ENCODE peak calls at places on chromosomes 4 and X, in seven cellular contexts. D is fibroblast of pulmonary artery, F is tibial nerve, U is fibroblast of lung, V is tibial artery, A is lower leg skin, H is transverse colon. Z is an unnamed sample.

GRCh38 chr4:16603178-16603577 is 295.3 kb downstream of the LDB2 start:
- DNase-seq in H (no peak), A (no peak), U (no peak), F (no peak), D (no peak), V (no peak), Z (no peak)

GRCh38 chrX:38052096-38052495 is 45.7 kb downstream of the SYTL5 start:
- DNase-seq in U (peak; percentile 90), D (peak; percentile 83), A (no peak), H (no peak), F (no peak), V (no peak), Z (peak; percentile 70)

GRCh38 chrX:148588649-148589310 is 88.4 kb downstream of the AFF2 start:
- DNase-seq in V (no peak), H (no peak), F (no peak), A (no peak), D (no peak), U (no peak), Z (peak; percentile 18)

GRCh38 chrX:74492720-74493201 is 71.5 kb downstream of the SLC16A2 start:
- DNase-seq in D (peak; percentile 1), A (no peak), H (no peak), U (no peak), V (no peak), F (no peak), Z (no peak)

GRCh38 chr4:101284546-101284945 is 62.8 kb downstream of the PPP3CA start:
- DNase-seq in U (peak; percentile 19), A (no peak), H (no peak), D (peak; percentile 83), F (no peak), V (no peak), Z (peak; percentile 62)

GRCh38 chr4:10239982-10240654 is 123.5 kb upstream of the WDR1 start:
- DNase-seq in A (no peak), D (peak; percentile 18), V (no peak), H (no peak), F (no peak), U (no peak), Z (no peak)

GRCh38 chrX:135463937-135464336 is 42.2 kb downstream of the SMIM10L2A start:
- DNase-seq in D (peak; percentile 17), F (no peak), A (no peak), H (no peak), U (peak; percentile 1), V (no peak), Z (peak; percentile 28)

GRCh38 chr4:87243426-87244053 is 23.1 kb upstream of the KLHL8 start:
- DNase-seq in U (peak; percentile 12), V (no peak), H (no peak), A (no peak), F (no peak), D (no peak), Z (no peak)

GRCh38 chr4:77220841-77221613 is 64.0 kb downstream of the CCNG2 start:
- DNase-seq in A (no peak), D (peak; percentile 86), U (peak; percentile 48), F (no peak), V (peak; percentile 24), H (no peak), Z (peak; percentile 74)

GRCh38 chr4:72302981-72303704 is 265.9 kb downstream of the ADAMTS3 start:
- DNase-seq in D (peak; percentile 56), F (no peak), U (peak; percentile 50), A (no peak), V (no peak), H (peak; percentile 13), Z (peak; percentile 67)

GRCh38 chr4:118905546-118905945 is 16.9 kb downstream of the SYNPO2 start:
- DNase-seq in D (peak; percentile 52), A (no peak), U (no peak), H (no peak), F (no peak), V (no peak), Z (peak; percentile 42)

GRCh38 chr4:159006202-159006601 is 96.7 kb upstream of the RAPGEF2 start:
- DNase-seq in D (no peak), A (no peak), F (no peak), V (no peak), H (peak; percentile 51), U (peak; percentile 62), Z (peak; percentile 88)

DNA sequence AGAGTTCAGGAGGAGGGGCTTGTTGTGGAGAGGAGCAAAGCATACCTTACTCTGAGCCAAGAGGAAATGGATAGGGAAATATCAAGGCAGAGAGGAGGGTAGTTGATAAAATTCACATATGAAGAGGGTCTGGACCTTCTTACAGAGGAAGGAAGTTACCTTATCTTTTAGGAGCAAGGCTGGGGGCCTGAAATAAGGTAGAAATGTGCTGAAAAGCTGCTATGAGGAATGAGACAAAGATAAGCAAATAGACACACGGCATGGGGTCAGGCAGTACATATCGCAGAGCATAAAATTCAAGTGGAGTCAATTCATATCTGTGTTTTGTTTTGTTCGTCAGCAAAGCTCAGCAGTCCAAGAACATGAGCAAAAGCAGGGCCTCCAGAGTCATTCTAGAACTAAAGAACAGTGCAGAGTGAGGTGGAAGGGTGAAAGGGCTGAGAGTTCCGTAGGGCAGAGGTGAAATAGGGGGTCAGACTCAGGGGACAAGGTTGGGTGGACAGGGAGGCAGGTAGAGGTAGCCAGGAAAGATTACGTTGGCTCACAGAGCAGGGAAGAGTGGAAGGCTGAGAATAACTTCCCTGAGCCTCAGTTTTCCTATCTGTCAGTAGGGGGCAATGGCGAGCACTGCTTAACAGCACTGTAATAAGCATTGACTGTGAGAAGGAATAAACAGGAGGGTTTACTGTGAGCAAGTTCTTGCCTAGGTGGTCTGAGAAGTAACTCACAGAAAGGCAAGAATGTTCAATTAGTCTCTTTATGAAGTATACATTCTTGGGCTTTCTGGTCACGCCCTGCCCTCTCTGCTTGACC is 9.2 kb downstream of the VSIG4 start:
- DNase-seq in F (no peak), A (no peak), D (peak; percentile 41), H (peak; percentile 25), U (no peak), V (no peak), Z (peak; percentile 11)
- TF ChIP-seq CTCF in F (peak; percentile 33), A (no peak), D (peak; percentile 72), H (peak; percentile 43), U (peak; percentile 34), V (peak; percentile 7), Z (peak; percentile 46)

DNA sequence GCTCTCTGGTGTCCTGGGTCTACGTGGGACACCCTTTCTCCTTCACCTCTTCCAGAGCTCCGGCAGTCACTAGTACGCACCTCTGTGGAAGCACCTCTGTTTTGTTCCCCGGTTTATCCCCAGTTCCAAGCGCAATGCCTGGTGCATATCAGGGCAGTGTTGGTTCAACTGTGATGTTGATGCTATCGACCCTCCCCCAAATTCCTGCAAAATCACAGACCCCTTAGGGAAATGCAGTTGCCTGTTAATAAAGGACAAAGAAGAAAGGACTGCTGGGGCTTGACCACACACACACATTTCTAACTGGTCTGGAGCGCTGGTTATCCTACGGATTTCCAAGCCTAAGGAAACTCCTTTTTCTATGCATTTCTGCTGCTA is 513 bp upstream of the NMU start:
- DNase-seq in D (no peak), V (no peak), H (no peak), A (no peak), U (no peak), F (no peak), Z (peak; percentile 3)
- H3K4me3 ChIP-seq in D (peak overlapping the region; percentile 24), V (peak overlapping the region; percentile 39), H (peak overlapping the region; percentile 33), A (no peak overlapping the region), U (no peak overlapping the region), F (peak overlapping the region; percentile 30), Z (peak overlapping the region; percentile 15)

GRCh38 chrX:7191681-7192110 is 43.7 kb upstream of the PUDP start:
- DNase-seq in D (no peak), V (no peak), F (no peak), U (no peak), H (no peak), A (no peak), Z (no peak)
- TF ChIP-seq CTCF in D (no peak), V (no peak), F (no peak), U (no peak), H (no peak), A (no peak), Z (peak; percentile 32)

DNA sequence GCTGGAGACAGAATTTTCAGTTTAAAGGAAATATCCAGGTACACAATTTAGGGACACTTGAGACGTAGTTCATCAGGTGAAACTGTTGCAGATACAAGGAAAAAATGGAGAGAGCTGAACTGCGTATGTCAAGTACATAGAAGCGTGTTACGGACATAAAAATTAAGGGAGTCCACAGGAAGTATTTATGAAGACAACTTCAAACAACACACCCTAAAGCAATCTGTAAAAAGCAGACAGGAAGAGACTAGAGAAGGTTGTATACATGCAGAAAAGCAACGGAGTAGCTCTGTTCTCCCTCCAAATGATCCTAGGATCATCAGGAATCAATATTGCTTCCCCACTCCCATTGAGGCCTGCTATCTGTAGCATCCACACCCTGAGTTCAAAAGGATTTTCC is 5.8 kb downstream of the CASK start:
- DNase-seq in V (no peak), A (no peak), U (no peak), H (no peak), F (no peak), D (no peak), Z (no peak)
- H3K4me3 ChIP-seq in V (no peak overlapping the region), A (no peak overlapping the region), U (no peak overlapping the region), H (no peak overlapping the region), F (no peak overlapping the region), D (no peak overlapping the region), Z (no peak overlapping the region)

DNA sequence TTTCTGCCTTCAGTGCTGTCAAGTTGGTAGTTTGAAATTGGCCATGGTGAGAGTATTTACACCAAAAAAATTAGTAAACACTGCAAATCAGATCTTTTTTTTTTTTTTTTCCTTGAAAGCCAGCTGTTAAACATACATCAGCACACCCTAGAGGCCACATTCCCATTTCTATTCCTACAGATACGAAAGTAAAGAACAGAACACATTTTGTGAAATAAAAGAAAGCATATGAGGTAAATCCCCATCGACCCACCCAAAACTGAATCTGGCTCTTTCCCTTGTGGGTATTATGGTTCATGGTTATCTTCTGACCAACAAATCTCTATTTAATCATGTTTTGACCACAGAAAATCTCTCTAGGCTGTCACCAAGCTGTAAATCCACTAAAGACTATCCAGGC is 41.8 kb upstream of the AP1AR start:
- DNase-seq in F (no peak), D (peak; percentile 54), V (no peak), H (no peak), U (peak; percentile 62), A (no peak), Z (peak; percentile 70)
- TF ChIP-seq CTCF in F (no peak), D (peak; percentile 37), V (no peak), H (peak; percentile 12), U (peak; percentile 24), A (no peak), Z (peak; percentile 44)

DNA sequence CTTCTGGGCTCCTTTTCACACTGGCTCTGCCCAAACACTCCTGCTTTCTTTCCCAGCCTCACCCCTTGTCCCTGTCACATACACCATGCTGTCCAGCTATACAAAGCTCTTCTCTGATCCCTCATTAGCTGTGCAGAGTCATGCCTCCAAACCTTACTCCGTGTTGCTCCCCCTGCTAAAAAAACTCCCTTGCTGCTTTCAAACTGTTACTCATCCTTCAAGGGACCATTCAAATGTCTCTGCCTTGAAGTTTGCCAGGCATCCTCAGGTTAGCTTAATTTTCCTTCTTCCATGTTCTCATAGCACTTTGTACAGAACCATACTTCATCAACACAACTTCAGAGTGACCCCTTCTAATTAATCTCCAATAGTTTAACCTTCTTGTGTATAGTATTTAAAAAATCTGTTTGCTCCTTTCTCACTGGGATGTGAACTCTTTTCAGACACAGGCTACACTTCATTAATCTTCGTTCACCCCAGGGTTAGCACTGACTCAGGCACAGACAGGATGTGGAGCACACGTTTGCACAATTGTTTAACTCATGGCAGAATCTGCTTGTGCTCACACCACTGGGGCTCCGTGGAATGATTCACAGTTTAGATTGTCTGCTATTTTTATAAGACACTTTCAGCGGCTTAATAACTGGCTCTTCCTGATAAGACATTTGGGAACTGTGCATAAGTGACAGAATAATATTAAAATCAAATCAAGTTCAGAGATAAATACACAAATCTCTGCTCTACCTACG is 21.4 kb upstream of the SEL1L3 start:
- DNase-seq in F (no peak), U (peak; percentile 85), H (no peak), V (no peak), D (peak; percentile 68), A (no peak), Z (peak; percentile 74)
- H3K4me3 ChIP-seq in F (no peak overlapping the region), U (no peak overlapping the region), H (no peak overlapping the region), V (no peak overlapping the region), D (no peak overlapping the region), A (no peak overlapping the region), Z (no peak overlapping the region)